ENCODE peak calls at places on chromosomes 13 and 19, in nine cellular contexts. F, W, O, L, J, V, A, Z and N are unnamed samples.

GRCh38 chr13:19088416-19088815 is 93.2 kb downstream of the TUBA3C start:
- DNase-seq in F (no peak), W (peak; percentile 54), O (no peak), L (no peak), J (no peak), V (no peak), A (no peak), Z (no peak), N (no peak)

GRCh38 chr13:30796132-30796832 is 60.9 kb downstream of the ALOX5AP start:
- DNase-seq in F (no peak), W (no peak), O (peak; percentile 62), L (no peak), J (no peak), V (peak; percentile 72), A (no peak), Z (no peak), N (no peak)

GRCh38 chr19:19106061-19106551 is 32.2 kb downstream of the TMEM161A start:
- DNase-seq in F (no peak), W (no peak), O (no peak), L (no peak), J (no peak), V (no peak), A (no peak), Z (peak; percentile 73), N (peak; percentile 41)

GRCh38 chr13:99908129-99908805 is 63.3 kb downstream of the ZIC5 start:
- DNase-seq in F (no peak), W (no peak), O (no peak), L (no peak), J (no peak), V (peak; percentile 23), A (no peak), Z (no peak), N (no peak)

GRCh38 chr13:39016789-39017188 is 21.1 kb downstream of the PROSER1 start:
- DNase-seq in F (no peak), W (no peak), O (peak; percentile 8), L (no peak), J (no peak), V (no peak), A (no peak), Z (peak; percentile 65), N (peak; percentile 11)

GRCh38 chr19:45444318-45445041 is 20.8 kb upstream of the ERCC1 start:
- DNase-seq in F (peak; percentile 97), W (peak; percentile 96), O (peak; percentile 70), L (peak; percentile 88), J (peak; percentile 95), V (peak; percentile 64), A (peak; percentile 73), Z (peak; percentile 95), N (peak; percentile 81)

GRCh38 chr13:61965756-61966155 is 550.1 kb upstream of the PCDH20 start:
- DNase-seq in F (no peak), W (no peak), O (no peak), L (no peak), J (no peak), V (no peak), A (no peak), Z (no peak), N (no peak)

GRCh38 chr13:83312194-83312593 is 570.1 kb downstream of the SLITRK1 start:
- DNase-seq in F (no peak), W (no peak), O (peak; percentile 6), L (no peak), J (no peak), V (peak; percentile 31), A (no peak), Z (no peak), N (no peak)

GRCh38 chr13:106276876-106277275 is 258.6 kb downstream of the EFNB2 start:
- DNase-seq in F (no peak), W (no peak), O (peak; percentile 32), L (no peak), J (no peak), V (peak; percentile 87), A (no peak), Z (no peak), N (no peak)

DNA sequence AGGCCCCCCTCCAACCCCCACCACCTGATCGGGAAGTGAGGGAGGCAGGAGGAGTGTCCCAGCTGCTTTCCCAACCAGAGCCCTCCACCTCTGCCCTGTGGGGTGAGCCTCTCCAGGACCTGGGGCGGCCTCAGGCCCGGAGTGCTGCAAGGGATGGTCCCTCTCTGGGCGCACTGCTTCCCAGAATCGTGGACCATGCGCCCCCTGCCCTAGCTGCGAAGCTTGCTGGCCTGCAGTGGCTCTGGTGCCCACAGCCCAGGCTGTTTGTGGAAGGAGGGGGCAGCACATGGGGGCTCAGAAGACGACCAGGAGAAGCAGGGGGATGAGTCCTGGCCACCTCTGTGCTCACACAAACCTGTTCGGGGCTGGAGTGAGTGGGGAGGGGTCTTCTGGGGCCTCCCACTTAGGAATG is 33.6 kb downstream of the CEBPG start:
- DNase-seq in F (no peak), W (no peak), O (no peak), L (no peak), J (no peak), V (no peak), A (no peak), Z (no peak), N (no peak)
- TF ChIP-seq CTCF in F (no peak), W (peak; percentile 35), O (no peak), L (peak; percentile 70), J (no peak), V (no peak), A (peak; percentile 50), Z (peak; percentile 26), N (peak; percentile 7)

DNA sequence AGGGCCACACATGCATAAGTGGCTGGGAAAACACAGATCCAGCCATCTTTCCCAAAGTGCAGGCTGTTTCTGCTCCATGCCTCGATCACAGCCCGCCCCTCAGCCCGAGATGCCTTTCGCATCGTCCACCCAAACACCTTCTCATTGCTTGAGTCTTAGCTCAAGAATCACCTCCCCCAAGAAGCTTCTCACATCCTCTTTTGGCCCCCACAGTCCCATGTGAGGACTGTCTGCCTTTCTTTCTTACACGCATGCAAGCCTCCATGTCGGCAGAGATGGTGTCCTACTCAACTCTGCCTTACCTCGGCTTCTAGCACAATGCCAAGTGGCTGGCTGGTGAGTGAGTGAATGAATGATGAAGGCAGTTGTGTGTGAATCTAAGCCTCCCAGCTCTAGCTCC is 18.1 kb upstream of the GSX1 start:
- DNase-seq in F (no peak), W (no peak), O (no peak), L (no peak), J (no peak), V (no peak), A (no peak), Z (no peak), N (no peak)
- TF ChIP-seq CTCF in F (no peak), W (no peak), O (no peak), L (no peak), J (no peak), V (no peak), A (no peak), Z (no peak), N (no peak)

DNA sequence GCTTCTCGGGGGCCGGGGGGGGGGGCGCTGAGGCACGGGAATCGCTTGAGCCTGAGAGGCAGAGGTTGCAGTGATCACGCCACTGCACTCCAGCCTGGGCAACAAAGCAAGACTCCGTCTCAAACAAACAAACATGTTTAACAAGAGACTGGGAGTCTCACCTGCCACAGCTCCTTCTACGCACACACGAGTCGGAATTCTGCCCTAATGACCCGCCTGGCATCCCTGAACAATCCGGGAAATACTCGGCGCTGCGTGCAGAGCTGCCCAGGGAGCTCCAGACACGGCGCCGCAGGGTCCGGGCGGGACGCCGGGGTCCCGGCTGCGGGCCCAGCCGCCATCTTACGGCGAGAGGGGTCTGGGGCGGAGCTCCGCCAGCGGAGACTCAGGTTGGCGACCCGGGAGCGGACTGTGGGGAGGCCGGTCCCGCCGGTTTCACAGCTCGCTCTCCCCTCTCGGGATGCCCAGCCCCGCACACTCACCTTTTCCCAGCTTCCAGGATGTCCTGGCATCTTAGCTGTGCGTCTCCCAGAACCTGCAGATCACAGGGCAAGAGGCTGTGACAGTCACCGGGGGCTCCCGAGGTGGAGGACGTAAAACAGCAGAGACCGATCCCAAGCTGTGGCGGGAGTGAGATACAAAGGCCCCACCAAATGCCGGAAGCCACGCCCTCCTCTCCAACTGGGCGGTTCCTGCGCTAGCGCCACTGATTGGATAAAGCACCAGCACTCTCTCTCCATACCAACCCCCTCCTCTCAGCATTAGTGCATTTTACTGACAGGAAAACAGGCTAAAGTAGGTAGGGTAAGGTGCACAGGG is 23.6 kb upstream of the ZNF724 start:
- DNase-seq in F (peak; percentile 95), W (peak; percentile 95), O (peak; percentile 85), L (peak; percentile 92), J (peak; percentile 94), V (peak; percentile 80), A (peak; percentile 90), Z (peak; percentile 98), N (peak; percentile 86)
- TF ChIP-seq CTCF in F (no peak), W (no peak), O (no peak), L (no peak), J (no peak), V (no peak), A (no peak), Z (peak; percentile 3), N (no peak)

GRCh38 chr13:36819064-36819810 is at the start of gene RFXAP:
- DNase-seq in F (peak; percentile 90), W (peak; percentile 98), O (peak; percentile 81), L (peak; percentile 95), J (peak; percentile 92), V (peak; percentile 55), A (peak; percentile 90), Z (peak; percentile 94), N (peak; percentile 90)
- TF ChIP-seq CTCF in F (no peak), W (peak; percentile 41), O (no peak), L (no peak), J (no peak), V (no peak), A (peak; percentile 28), Z (no peak), N (no peak)

DNA sequence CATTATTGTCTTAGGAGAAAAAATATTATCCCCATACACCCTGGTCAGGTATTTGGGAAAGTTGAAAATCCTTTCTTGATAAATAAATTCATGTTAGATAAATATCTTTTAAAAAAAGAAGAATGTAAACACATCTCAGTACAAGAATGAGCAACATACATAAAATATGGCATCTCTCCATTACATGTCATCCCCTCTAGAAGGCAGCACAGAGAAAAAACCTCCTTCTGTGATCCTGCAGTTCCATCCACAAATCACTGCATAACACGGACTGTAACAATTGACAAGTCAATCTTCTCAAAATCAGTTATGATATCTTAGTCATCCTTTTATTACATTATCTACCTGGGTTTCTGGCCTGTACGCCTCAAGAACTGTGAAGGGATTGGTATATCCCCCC is 683.9 kb upstream of the KLHL1 start:
- DNase-seq in F (no peak), W (no peak), O (no peak), L (no peak), J (no peak), V (no peak), A (no peak), Z (peak; percentile 27), N (no peak)
- TF ChIP-seq CTCF in F (no peak), W (no peak), O (no peak), L (no peak), J (no peak), V (no peak), A (no peak), Z (peak; percentile 37), N (peak; percentile 31)

GRCh38 chr13:51733656-51734334 is 70.2 kb downstream of the DHRS12 start:
- DNase-seq in F (no peak), W (no peak), O (peak; percentile 15), L (no peak), J (no peak), V (no peak), A (no peak), Z (peak; percentile 12), N (no peak)
- TF ChIP-seq CTCF in F (no peak), W (no peak), O (no peak), L (no peak), J (no peak), V (no peak), A (no peak), Z (no peak), N (no peak)